ENCODE peak calls at places on chromosomes 2 and 18, in six cellular contexts. S is GM23338, E is prostate gland, G is mammary epithelial cell, X is dorsolateral prefrontal cortex, A is RWPE1. L is an unnamed sample.

GRCh38 chr18:48031011-48031480 is 100.6 kb upstream of the SMAD2 start:
- DNase-seq in S (peak), E (peak), G (peak), X (peak), A (peak), L (peak)

GRCh38 chr2:185823773-185824172 is 85.2 kb downstream of the FSIP2 start:
- DNase-seq in S (no peak), E (no peak), G (no peak), X (no peak), A (no peak), L (no peak)

GRCh38 chr18:35982404-35983114 is 10.1 kb downstream of the RMP24 start:
- DNase-seq in S (no peak), E (no peak), G (no peak), X (no peak), A (no peak), L (no peak)

GRCh38 chr18:62621546-62621945 is 93.8 kb upstream of the PHLPP1 start:
- DNase-seq in S (no peak), E (no peak), G (no peak), X (no peak), A (no peak), L (no peak)

GRCh38 chr2:68244456-68244855 is 7.9 kb downstream of the PPP3R1 start:
- DNase-seq in S (no peak), E (no peak), G (no peak), X (no peak), A (no peak), L (no peak)

GRCh38 chr2:161414385-161415040 is 1.6 kb upstream of the TBR1 start:
- DNase-seq in S (peak), E (no peak), G (peak), X (no peak), A (peak), L (no peak)

GRCh38 chr2:60629801-60630385 is 76.4 kb upstream of the BCL11A start:
- DNase-seq in S (no peak), E (no peak), G (peak), X (no peak), A (no peak), L (peak)

GRCh38 chr2:37649518-37649917 is 21.9 kb downstream of the CDC42EP3 start:
- DNase-seq in S (no peak), E (no peak), G (no peak), X (no peak), A (no peak), L (no peak)

GRCh38 chr2:237438082-237438925 is 24.3 kb upstream of the COL6A3 start:
- DNase-seq in S (peak), E (no peak), G (no peak), X (no peak), A (no peak), L (no peak)

GRCh38 chr18:77131100-77131651 is 1.4 kb downstream of the MBP start:
- DNase-seq in S (peak), E (no peak), G (peak), X (no peak), A (no peak), L (peak)

GRCh38 chr18:45666006-45666405 is 50.7 kb downstream of the SLC14A2 start:
- DNase-seq in S (no peak), E (no peak), G (no peak), X (no peak), A (no peak), L (no peak)

GRCh38 chr2:44937688-44938240 is 3.7 kb upstream of the SIX3 start:
- DNase-seq in S (peak), E (no peak), G (no peak), X (no peak), A (no peak), L (no peak)

GRCh38 chr2:30942430-30942829 is 135.2 kb upstream of the CAPN13 start:
- DNase-seq in S (no peak), E (no peak), G (no peak), X (no peak), A (no peak), L (no peak)

GRCh38 chr2:25822190-25823117 is 55.8 kb downstream of the ASXL2 start:
- DNase-seq in S (peak), E (peak), G (peak), X (peak), A (no peak), L (peak)

GRCh38 chr18:72868666-72869661 is 1.2 kb upstream of the NETO1 start:
- DNase-seq in S (peak), E (no peak), G (no peak), X (peak), A (peak), L (no peak)

GRCh38 chr2:112156152-112156986 is 18.2 kb downstream of the FBLN7 start:
- DNase-seq in S (no peak), E (no peak), G (peak), X (no peak), A (peak), L (peak)

GRCh38 chr2:65130440-65131175 is 702 bp upstream of the RAB1A start:
- DNase-seq in S (no peak), E (peak), G (no peak), X (no peak), A (no peak), L (no peak)

GRCh38 chr2:170886391-170886790 is 42.7 kb upstream of the GORASP2 start:
- DNase-seq in S (no peak), E (no peak), G (peak), X (no peak), A (peak), L (peak)

GRCh38 chr2:73759287-73759764 is 20.6 kb downstream of the DUSP11 start:
- DNase-seq in S (no peak), E (no peak), G (no peak), X (no peak), A (no peak), L (no peak)

GRCh38 chr2:167018590-167018989 is 130.3 kb downstream of the XIRP2 start:
- DNase-seq in S (no peak), E (no peak), G (no peak), X (no peak), A (no peak), L (no peak)

GRCh38 chr2:234512884-234513669 is 16.2 kb upstream of the ARL4C start:
- DNase-seq in S (no peak), E (no peak), G (no peak), X (no peak), A (no peak), L (peak)

GRCh38 chr18:9762561-9762960 is 54.5 kb downstream of the RAB31 start:
- DNase-seq in S (no peak), E (no peak), G (no peak), X (no peak), A (no peak), L (no peak)

GRCh38 chr2:139969301-139969700 is 1189.1 kb upstream of the NXPH2 start:
- DNase-seq in S (no peak), E (no peak), G (no peak), X (no peak), A (no peak), L (no peak)

GRCh38 chr2:165573534-165574461 is 104.3 kb downstream of the CSRNP3 start:
- DNase-seq in S (peak), E (peak), G (peak), X (peak), A (no peak), L (no peak)

GRCh38 chr2:58055027-58055786 is 8.6 kb downstream of the VRK2 start:
- DNase-seq in S (peak), E (no peak), G (no peak), X (no peak), A (no peak), L (no peak)

GRCh38 chr2:238555786-238556542 is 129.2 kb downstream of the ASB1 start:
- DNase-seq in S (no peak), E (no peak), G (no peak), X (no peak), A (no peak), L (no peak)

GRCh38 chr2:232809349-232810124 is 33.2 kb upstream of the KCNJ13 start:
- DNase-seq in S (no peak), E (no peak), G (no peak), X (no peak), A (no peak), L (no peak)

GRCh38 chr2:84953535-84953934 is 17.4 kb upstream of the KCMF1 start:
- DNase-seq in S (no peak), E (no peak), G (no peak), X (no peak), A (no peak), L (no peak)

GRCh38 chr2:200378652-200379290 is 72.3 kb downstream of the SPATS2L start:
- DNase-seq in S (no peak), E (no peak), G (no peak), X (no peak), A (no peak), L (no peak)

GRCh38 chr2:109318150-109318948 is 189.3 kb downstream of the SH3RF3 start:
- DNase-seq in S (no peak), E (peak), G (no peak), X (peak), A (no peak), L (peak)

GRCh38 chr2:16613475-16613874 is 52.2 kb downstream of the CYRIA start:
- DNase-seq in S (peak), E (no peak), G (no peak), X (no peak), A (peak), L (peak)

GRCh38 chr2:140199312-140199711 is 1419.1 kb upstream of the NXPH2 start:
- DNase-seq in S (no peak), E (no peak), G (no peak), X (no peak), A (no peak), L (no peak)

GRCh38 chr2:59301466-59302402 is 1060.6 kb upstream of the FANCL start:
- DNase-seq in S (peak), E (peak), G (peak), X (peak), A (peak), L (peak)

GRCh38 chr2:53508667-53509066 is 258.9 kb upstream of the CHAC2 start:
- DNase-seq in S (peak), E (no peak), G (no peak), X (no peak), A (no peak), L (no peak)

GRCh38 chr18:8701546-8702118 is 3.7 kb upstream of the MTCL1 start:
- DNase-seq in S (no peak), E (no peak), G (peak), X (no peak), A (peak), L (peak)

GRCh38 chr18:75053028-75053624 is 155.8 kb downstream of the PTGR3 start:
- DNase-seq in S (no peak), E (no peak), G (no peak), X (no peak), A (no peak), L (no peak)

GRCh38 chr18:75049455-75049789 is 159.5 kb downstream of the PTGR3 start:
- DNase-seq in S (no peak), E (no peak), G (no peak), X (no peak), A (no peak), L (no peak)

GRCh38 chr18:75054611-75055010 is 154.3 kb downstream of the PTGR3 start:
- DNase-seq in S (peak), E (no peak), G (no peak), X (no peak), A (no peak), L (no peak)

GRCh38 chr18:75051757-75052156 is 157.2 kb downstream of the PTGR3 start:
- DNase-seq in S (no peak), E (no peak), G (no peak), X (no peak), A (no peak), L (no peak)

DNA sequence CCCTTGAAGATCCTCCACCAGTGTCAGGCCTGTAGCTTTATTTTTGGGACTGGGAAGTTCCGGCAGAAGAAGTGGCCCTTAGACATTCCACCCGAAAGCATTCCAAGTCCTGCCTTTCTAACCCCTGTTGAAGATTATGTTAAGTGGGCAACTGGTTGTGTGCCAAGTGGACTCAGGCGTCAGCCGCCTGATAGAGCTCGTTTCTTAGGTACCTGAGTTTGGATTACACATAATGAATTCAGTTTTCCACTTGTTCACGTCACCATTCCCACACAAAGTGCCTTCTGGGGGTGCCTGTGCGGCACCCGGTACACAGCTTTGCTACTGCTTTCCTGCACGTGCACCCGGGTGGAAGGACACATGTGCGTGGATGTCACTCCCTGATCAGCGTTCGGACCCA is 156.5 kb downstream of the PTGR3 start:
- DNase-seq in S (no peak), E (no peak), G (no peak), X (no peak), A (no peak), L (no peak)
- TF ChIP-seq CTCF in S (no peak), E (no peak), G (no peak), X (no peak), A (no peak), L (no peak)

DNA sequence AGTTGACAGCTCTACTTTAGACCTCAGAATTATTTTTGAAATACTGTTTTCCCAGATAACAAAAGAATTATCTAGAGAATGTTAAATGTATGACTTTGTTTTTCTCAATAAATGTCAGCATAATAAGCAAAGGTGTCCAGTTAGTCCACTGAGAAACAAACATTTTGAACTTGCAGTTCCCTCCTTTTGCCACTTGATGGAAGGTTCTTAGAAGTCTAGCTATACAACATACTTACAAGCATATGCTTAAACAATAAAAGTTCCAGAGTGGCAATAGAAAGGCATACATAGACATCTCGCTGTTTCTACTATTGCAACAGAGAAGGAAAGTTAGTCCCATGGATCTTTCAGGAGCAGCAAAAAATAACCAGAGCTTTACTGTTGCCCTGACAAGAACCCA is 11.8 kb downstream of the NDUFA10 start:
- DNase-seq in S (no peak), E (no peak), G (no peak), X (no peak), A (no peak), L (peak)
- TF ChIP-seq CTCF in S (no peak), E (no peak), G (peak), X (peak), A (peak), L (no peak)

GRCh38 chr18:11828772-11829432 is 22.3 kb upstream of the CHMP1B start:
- DNase-seq in S (peak), E (no peak), G (no peak), X (no peak), A (no peak), L (no peak)
- TF ChIP-seq CTCF in S (peak), E (no peak), G (no peak), X (no peak), A (no peak), L (no peak)

DNA sequence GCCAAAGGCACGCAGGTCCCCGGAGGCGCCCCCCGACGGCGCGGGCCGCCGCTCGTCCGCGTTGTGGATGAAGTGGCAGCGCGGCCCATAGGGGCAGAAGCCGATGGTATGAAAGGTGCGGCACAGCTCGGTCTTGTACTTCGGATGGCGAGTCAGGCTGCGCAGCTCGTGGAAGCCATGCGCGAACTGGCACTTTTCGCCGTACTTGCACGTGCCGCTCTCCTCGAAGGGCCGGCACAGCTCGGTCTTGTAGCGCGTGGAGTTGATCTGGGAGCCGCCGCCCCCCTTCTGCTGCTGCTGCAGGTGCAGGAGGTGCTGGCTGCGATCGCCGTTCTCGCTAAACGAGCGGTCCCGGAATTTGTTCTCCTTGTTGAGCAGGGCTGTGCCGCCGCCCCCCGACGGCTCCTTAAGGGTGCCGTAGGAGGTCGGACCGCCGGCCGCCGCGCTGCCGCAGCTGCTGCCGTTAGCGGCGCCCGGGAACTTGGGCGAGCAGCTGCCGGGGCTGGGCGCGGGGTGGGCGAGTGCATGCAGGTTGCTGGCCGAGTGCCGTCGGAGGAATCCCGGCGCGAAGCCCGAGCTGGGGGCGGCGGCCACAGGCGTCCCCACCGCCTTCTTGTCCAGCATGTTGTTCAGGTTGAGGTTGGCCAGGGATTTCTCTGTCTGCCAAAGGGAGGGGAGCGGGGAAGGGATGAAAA is 1.2 kb downstream of the ZFP36L2 start:
- DNase-seq in S (peak), E (peak), G (peak), X (no peak), A (no peak), L (peak)
- TF ChIP-seq CTCF in S (no peak), E (no peak), G (no peak), X (no peak), A (no peak), L (no peak)